ENCODE peak calls at places on chromosomes 12 and 14, in ten cellular contexts. One of them, this sample, is unnamed.

GRCh38 chr12:27975222-27976136 is 2.9 kb upstream of the PTHLH start:
- DNase-seq in GM23338: peak
- DNase-seq in astrocyte of the spinal cord: peak
- DNase-seq in HCT116: no peak
- DNase-seq in lower leg skin: no peak
- DNase-seq in fibroblast of villous mesenchyme: peak
- DNase-seq in fibroblast of lung: peak
- DNase-seq in ovary: peak
- DNase-seq in HFF-Myc: no peak
- DNase-seq in mesenchymal stem cell: peak
- DNase-seq in this sample: no peak

GRCh38 chr12:109738209-109738608 is 24.6 kb downstream of the FAM222A start:
- DNase-seq in GM23338: no peak
- DNase-seq in astrocyte of the spinal cord: no peak
- DNase-seq in HCT116: no peak
- DNase-seq in lower leg skin: no peak
- DNase-seq in fibroblast of villous mesenchyme: no peak
- DNase-seq in fibroblast of lung: no peak
- DNase-seq in ovary: peak
- DNase-seq in HFF-Myc: no peak
- DNase-seq in mesenchymal stem cell: no peak
- DNase-seq in this sample: no peak

GRCh38 chr12:89704457-89704856 is 4.2 kb downstream of the ATP2B1 start:
- DNase-seq in GM23338: no peak
- DNase-seq in astrocyte of the spinal cord: no peak
- DNase-seq in HCT116: no peak
- DNase-seq in lower leg skin: no peak
- DNase-seq in fibroblast of villous mesenchyme: no peak
- DNase-seq in fibroblast of lung: no peak
- DNase-seq in ovary: no peak
- DNase-seq in HFF-Myc: no peak
- DNase-seq in mesenchymal stem cell: no peak
- DNase-seq in this sample: no peak

GRCh38 chr12:48331389-48331788 is 19.3 kb downstream of the ZNF641 start:
- DNase-seq in GM23338: no peak
- DNase-seq in astrocyte of the spinal cord: no peak
- DNase-seq in HCT116: no peak
- DNase-seq in lower leg skin: no peak
- DNase-seq in fibroblast of villous mesenchyme: no peak
- DNase-seq in fibroblast of lung: no peak
- DNase-seq in ovary: no peak
- DNase-seq in HFF-Myc: no peak
- DNase-seq in mesenchymal stem cell: no peak
- DNase-seq in this sample: no peak

GRCh38 chr12:64780531-64781373 is 21.5 kb upstream of the GNS start:
- DNase-seq in GM23338: peak
- DNase-seq in astrocyte of the spinal cord: no peak
- DNase-seq in HCT116: no peak
- DNase-seq in lower leg skin: no peak
- DNase-seq in fibroblast of villous mesenchyme: no peak
- DNase-seq in fibroblast of lung: no peak
- DNase-seq in ovary: peak
- DNase-seq in HFF-Myc: no peak
- DNase-seq in mesenchymal stem cell: peak
- DNase-seq in this sample: no peak

GRCh38 chr12:107894589-107894988 is 120.1 kb downstream of the ASCL4 start:
- DNase-seq in GM23338: no peak
- DNase-seq in astrocyte of the spinal cord: no peak
- DNase-seq in HCT116: no peak
- DNase-seq in lower leg skin: no peak
- DNase-seq in fibroblast of villous mesenchyme: no peak
- DNase-seq in fibroblast of lung: no peak
- DNase-seq in ovary: no peak
- DNase-seq in HFF-Myc: no peak
- DNase-seq in mesenchymal stem cell: no peak
- DNase-seq in this sample: no peak

GRCh38 chr14:64720190-64720589 is 16.0 kb downstream of the PLEKHG3 start:
- DNase-seq in GM23338: no peak
- DNase-seq in astrocyte of the spinal cord: peak
- DNase-seq in HCT116: peak
- DNase-seq in lower leg skin: peak
- DNase-seq in fibroblast of villous mesenchyme: peak
- DNase-seq in fibroblast of lung: peak
- DNase-seq in ovary: no peak
- DNase-seq in HFF-Myc: no peak
- DNase-seq in mesenchymal stem cell: peak
- DNase-seq in this sample: no peak

GRCh38 chr12:48350249-48351021 is at the start of gene ZNF641:
- DNase-seq in GM23338: peak
- DNase-seq in astrocyte of the spinal cord: peak
- DNase-seq in HCT116: no peak
- DNase-seq in lower leg skin: peak
- DNase-seq in fibroblast of villous mesenchyme: peak
- DNase-seq in fibroblast of lung: peak
- DNase-seq in ovary: peak
- DNase-seq in HFF-Myc: peak
- DNase-seq in mesenchymal stem cell: peak
- DNase-seq in this sample: peak

DNA sequence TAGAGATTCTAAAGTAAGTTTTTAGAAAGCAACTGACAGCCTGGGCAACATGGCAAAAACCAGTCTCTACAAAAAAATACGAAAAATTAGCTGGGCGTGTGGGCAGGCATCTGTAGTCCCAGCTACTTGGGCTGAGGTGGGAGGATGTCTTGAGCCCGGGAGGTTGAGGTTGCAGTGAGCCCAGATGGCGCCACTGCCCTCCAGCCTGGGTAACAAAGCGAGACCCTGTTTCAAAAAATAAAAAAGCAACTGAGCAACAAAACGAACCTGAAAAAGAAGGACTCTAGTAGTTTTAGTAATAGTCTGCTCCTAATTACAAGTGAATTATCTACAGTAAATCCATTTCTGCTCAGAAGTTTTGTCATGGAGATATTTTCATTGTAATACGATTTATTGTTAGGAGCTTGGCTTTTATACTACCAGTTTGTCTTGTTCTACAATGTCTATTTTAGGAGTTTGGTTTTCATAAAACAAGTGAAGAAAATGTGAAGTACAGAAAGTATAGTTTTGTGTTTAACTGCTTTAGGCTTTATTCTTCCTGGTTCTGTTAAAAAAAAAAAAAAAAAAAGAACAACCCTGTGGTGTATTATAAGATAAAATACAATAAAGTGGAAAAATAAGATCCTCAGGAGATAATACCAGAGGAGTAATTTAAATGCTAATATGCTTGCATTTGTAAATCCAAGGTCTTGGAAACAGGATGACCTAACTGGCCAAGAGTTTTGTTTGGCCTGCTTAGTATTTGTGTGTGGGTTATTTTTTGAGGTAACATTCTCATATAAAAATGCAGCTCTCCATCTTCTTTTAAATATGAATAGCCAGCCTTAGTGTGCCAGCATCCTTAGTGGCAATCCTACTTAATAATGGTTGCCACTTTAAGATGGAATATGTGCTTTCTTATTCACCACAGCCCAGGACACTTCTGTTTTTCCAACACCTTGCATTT is 2.8 kb downstream of the TMX1 start:
- DNase-seq in GM23338: peak
- DNase-seq in astrocyte of the spinal cord: no peak
- DNase-seq in HCT116: no peak
- DNase-seq in lower leg skin: no peak
- DNase-seq in fibroblast of villous mesenchyme: no peak
- DNase-seq in fibroblast of lung: no peak
- DNase-seq in ovary: no peak
- DNase-seq in HFF-Myc: no peak
- DNase-seq in mesenchymal stem cell: no peak
- DNase-seq in this sample: no peak
- H3K4me3 ChIP-seq in GM23338: peak
- H3K4me3 ChIP-seq in astrocyte of the spinal cord: no peak
- H3K4me3 ChIP-seq in HCT116: no peak
- H3K4me3 ChIP-seq in lower leg skin: no peak
- H3K4me3 ChIP-seq in fibroblast of villous mesenchyme: no peak
- H3K4me3 ChIP-seq in fibroblast of lung: peak
- H3K4me3 ChIP-seq in ovary: no peak
- H3K4me3 ChIP-seq in HFF-Myc: peak
- H3K4me3 ChIP-seq in mesenchymal stem cell: peak
- H3K4me3 ChIP-seq in this sample: no peak

GRCh38 chr12:104695453-104696148 is 238.9 kb downstream of the CHST11 start:
- DNase-seq in GM23338: no peak
- DNase-seq in astrocyte of the spinal cord: peak
- DNase-seq in HCT116: no peak
- DNase-seq in lower leg skin: no peak
- DNase-seq in fibroblast of villous mesenchyme: no peak
- DNase-seq in fibroblast of lung: peak
- DNase-seq in ovary: no peak
- DNase-seq in HFF-Myc: no peak
- DNase-seq in mesenchymal stem cell: peak
- DNase-seq in this sample: no peak
- H3K4me3 ChIP-seq in GM23338: no peak
- H3K4me3 ChIP-seq in astrocyte of the spinal cord: no peak
- H3K4me3 ChIP-seq in HCT116: no peak
- H3K4me3 ChIP-seq in lower leg skin: no peak
- H3K4me3 ChIP-seq in fibroblast of villous mesenchyme: no peak
- H3K4me3 ChIP-seq in fibroblast of lung: no peak
- H3K4me3 ChIP-seq in ovary: no peak
- H3K4me3 ChIP-seq in HFF-Myc: no peak
- H3K4me3 ChIP-seq in mesenchymal stem cell: no peak
- H3K4me3 ChIP-seq in this sample: no peak

GRCh38 chr14:45253070-45253753 is at the start of gene MIS18BP1:
- DNase-seq in GM23338: peak
- DNase-seq in astrocyte of the spinal cord: peak
- DNase-seq in HCT116: peak
- DNase-seq in lower leg skin: peak
- DNase-seq in fibroblast of villous mesenchyme: peak
- DNase-seq in fibroblast of lung: peak
- DNase-seq in ovary: peak
- DNase-seq in HFF-Myc: peak
- DNase-seq in mesenchymal stem cell: peak
- DNase-seq in this sample: peak

GRCh38 chr14:45252356-45253069 is 489 bp downstream of the MIS18BP1 start:
- DNase-seq in GM23338: peak
- DNase-seq in astrocyte of the spinal cord: no peak
- DNase-seq in HCT116: no peak
- DNase-seq in lower leg skin: no peak
- DNase-seq in fibroblast of villous mesenchyme: peak
- DNase-seq in fibroblast of lung: no peak
- DNase-seq in ovary: no peak
- DNase-seq in HFF-Myc: no peak
- DNase-seq in mesenchymal stem cell: peak
- DNase-seq in this sample: no peak

GRCh38 chr14:45247427-45247826 is 5.6 kb downstream of the MIS18BP1 start:
- DNase-seq in GM23338: no peak
- DNase-seq in astrocyte of the spinal cord: no peak
- DNase-seq in HCT116: no peak
- DNase-seq in lower leg skin: no peak
- DNase-seq in fibroblast of villous mesenchyme: no peak
- DNase-seq in fibroblast of lung: no peak
- DNase-seq in ovary: no peak
- DNase-seq in HFF-Myc: no peak
- DNase-seq in mesenchymal stem cell: no peak
- DNase-seq in this sample: no peak

GRCh38 chr14:45251912-45252311 is 1.1 kb downstream of the MIS18BP1 start:
- DNase-seq in GM23338: no peak
- DNase-seq in astrocyte of the spinal cord: peak
- DNase-seq in HCT116: no peak
- DNase-seq in lower leg skin: no peak
- DNase-seq in fibroblast of villous mesenchyme: peak
- DNase-seq in fibroblast of lung: peak
- DNase-seq in ovary: no peak
- DNase-seq in HFF-Myc: no peak
- DNase-seq in mesenchymal stem cell: peak
- DNase-seq in this sample: no peak

DNA sequence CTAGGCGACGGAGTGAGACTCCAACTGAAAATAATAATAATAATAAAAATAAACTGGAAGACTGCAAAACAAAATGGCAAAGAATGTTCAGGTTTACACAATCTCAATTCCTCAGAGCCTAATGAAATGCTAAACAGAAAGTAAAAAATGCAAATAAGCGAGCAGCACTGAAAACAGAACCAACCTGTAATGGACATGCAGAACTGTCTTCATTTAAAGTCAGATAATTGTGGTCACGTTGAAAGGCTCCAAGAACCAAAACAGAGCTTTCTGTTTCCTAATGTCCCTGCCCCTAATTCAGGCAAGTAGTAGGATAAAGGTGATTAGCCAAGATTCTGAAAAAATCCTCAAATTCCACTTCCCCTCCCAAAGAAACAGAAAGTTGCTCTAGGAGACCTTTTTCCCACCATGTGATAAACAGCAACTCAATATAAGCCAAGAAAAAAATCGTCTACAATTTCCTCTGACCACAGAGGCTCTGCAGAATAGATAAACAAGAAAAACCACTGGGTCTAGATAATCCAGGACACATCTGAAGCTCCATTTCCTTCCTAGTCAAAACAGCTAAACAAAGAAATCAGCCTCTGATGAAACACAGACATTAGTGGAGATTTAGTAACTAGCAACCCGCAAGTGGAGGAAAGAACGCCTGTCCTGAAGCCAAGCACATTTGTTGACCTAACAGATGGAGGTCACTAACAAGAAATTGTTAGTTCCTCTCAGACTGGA is 3.0 kb downstream of the MIS18BP1 start:
- DNase-seq in GM23338: no peak
- DNase-seq in astrocyte of the spinal cord: peak
- DNase-seq in HCT116: no peak
- DNase-seq in lower leg skin: peak
- DNase-seq in fibroblast of villous mesenchyme: peak
- DNase-seq in fibroblast of lung: peak
- DNase-seq in ovary: no peak
- DNase-seq in HFF-Myc: peak
- DNase-seq in mesenchymal stem cell: peak
- DNase-seq in this sample: peak
- H3K4me3 ChIP-seq in GM23338: peak
- H3K4me3 ChIP-seq in astrocyte of the spinal cord: peak
- H3K4me3 ChIP-seq in HCT116: no peak
- H3K4me3 ChIP-seq in lower leg skin: no peak
- H3K4me3 ChIP-seq in fibroblast of villous mesenchyme: peak
- H3K4me3 ChIP-seq in fibroblast of lung: peak
- H3K4me3 ChIP-seq in ovary: peak
- H3K4me3 ChIP-seq in HFF-Myc: peak
- H3K4me3 ChIP-seq in mesenchymal stem cell: peak
- H3K4me3 ChIP-seq in this sample: peak

GRCh38 chr14:104685998-104686610 is 3.3 kb upstream of the INF2 start:
- DNase-seq in GM23338: no peak
- DNase-seq in astrocyte of the spinal cord: no peak
- DNase-seq in HCT116: no peak
- DNase-seq in lower leg skin: no peak
- DNase-seq in fibroblast of villous mesenchyme: no peak
- DNase-seq in fibroblast of lung: no peak
- DNase-seq in ovary: no peak
- DNase-seq in HFF-Myc: no peak
- DNase-seq in mesenchymal stem cell: no peak
- DNase-seq in this sample: no peak

GRCh38 chr14:104688755-104689619 is at the start of gene INF2:
- DNase-seq in GM23338: peak
- DNase-seq in astrocyte of the spinal cord: peak
- DNase-seq in HCT116: no peak
- DNase-seq in lower leg skin: no peak
- DNase-seq in fibroblast of villous mesenchyme: peak
- DNase-seq in fibroblast of lung: peak
- DNase-seq in ovary: peak
- DNase-seq in HFF-Myc: no peak
- DNase-seq in mesenchymal stem cell: peak
- DNase-seq in this sample: no peak

GRCh38 chr14:104688505-104688754 is 988 bp upstream of the INF2 start:
- DNase-seq in GM23338: no peak
- DNase-seq in astrocyte of the spinal cord: no peak
- DNase-seq in HCT116: no peak
- DNase-seq in lower leg skin: no peak
- DNase-seq in fibroblast of villous mesenchyme: no peak
- DNase-seq in fibroblast of lung: no peak
- DNase-seq in ovary: no peak
- DNase-seq in HFF-Myc: no peak
- DNase-seq in mesenchymal stem cell: no peak
- DNase-seq in this sample: no peak

GRCh38 chr14:104686624-104687517 is 2.5 kb upstream of the INF2 start:
- DNase-seq in GM23338: no peak
- DNase-seq in astrocyte of the spinal cord: no peak
- DNase-seq in HCT116: no peak
- DNase-seq in lower leg skin: no peak
- DNase-seq in fibroblast of villous mesenchyme: no peak
- DNase-seq in fibroblast of lung: no peak
- DNase-seq in ovary: peak
- DNase-seq in HFF-Myc: no peak
- DNase-seq in mesenchymal stem cell: no peak
- DNase-seq in this sample: no peak

GRCh38 chr14:104687601-104688504 is 1.6 kb upstream of the INF2 start:
- DNase-seq in GM23338: peak
- DNase-seq in astrocyte of the spinal cord: peak
- DNase-seq in HCT116: peak
- DNase-seq in lower leg skin: no peak
- DNase-seq in fibroblast of villous mesenchyme: peak
- DNase-seq in fibroblast of lung: peak
- DNase-seq in ovary: peak
- DNase-seq in HFF-Myc: no peak
- DNase-seq in mesenchymal stem cell: peak
- DNase-seq in this sample: no peak
- H3K4me3 ChIP-seq in GM23338: no peak
- H3K4me3 ChIP-seq in astrocyte of the spinal cord: no peak
- H3K4me3 ChIP-seq in HCT116: peak
- H3K4me3 ChIP-seq in lower leg skin: no peak
- H3K4me3 ChIP-seq in fibroblast of villous mesenchyme: peak
- H3K4me3 ChIP-seq in fibroblast of lung: no peak
- H3K4me3 ChIP-seq in ovary: no peak
- H3K4me3 ChIP-seq in HFF-Myc: no peak
- H3K4me3 ChIP-seq in mesenchymal stem cell: no peak
- H3K4me3 ChIP-seq in this sample: no peak

This sample was measured in BJ.